ENCODE peak calls at places on chromosomes 2 and 18, in eight cellular contexts. A is ovary, L is thoracic aorta, Z is osteoblast, V is A549, I is uterus, J is keratinocyte, Y is WERI-Rb-1. X is an unnamed sample.

GRCh38 chr18:49608892-49609291 is 47.0 kb downstream of the LIPG start:
- DNase-seq in J (no peak), Z (no peak), A (no peak), V (no peak), Y (no peak), I (no peak), L (no peak), X (no peak)

GRCh38 chr18:28455971-28456370 is 279.0 kb upstream of the CDH2 start:
- DNase-seq in L (no peak), J (no peak), V (no peak), Y (no peak), Z (no peak), A (no peak), I (no peak), X (no peak)

GRCh38 chr2:88038263-88039105 is 17.1 kb downstream of the KRCC1 start:
- DNase-seq in Z (peak), A (no peak), V (peak), J (peak), Y (peak), L (no peak), I (no peak), X (peak)

GRCh38 chr2:26848336-26849055 is 564 bp downstream of the DPYSL5 start:
- DNase-seq in I (no peak), V (no peak), A (peak), L (no peak), Y (peak), Z (peak), J (no peak), X (no peak)

GRCh38 chr2:227411320-227411989 is 23.7 kb upstream of the SCYGR1 start:
- DNase-seq in Z (no peak), I (no peak), Y (no peak), A (no peak), V (no peak), L (no peak), J (peak), X (no peak)

GRCh38 chr2:7037340-7038333 is 120.4 kb downstream of the RNF144A start:
- DNase-seq in Z (peak), A (peak), L (peak), I (peak), V (peak), Y (peak), J (no peak), X (peak)

GRCh38 chr2:222671259-222672067 is at the start of gene MOGAT1:
- DNase-seq in A (peak), J (no peak), V (peak), I (peak), Z (peak), L (no peak), Y (no peak), X (no peak)

GRCh38 chr2:4415810-4416413 is 712.5 kb downstream of the DCDC2C start:
- DNase-seq in A (no peak), J (no peak), Y (no peak), V (no peak), Z (no peak), L (no peak), I (no peak), X (no peak)

GRCh38 chr2:65655000-65655399 is 222.6 kb upstream of the SPRED2 start:
- DNase-seq in Y (peak), I (no peak), Z (no peak), L (no peak), V (no peak), J (no peak), A (no peak), X (no peak)

GRCh38 chr2:238100049-238100820 is at the start of gene ESPNL:
- DNase-seq in V (no peak), Z (peak), J (no peak), L (no peak), A (no peak), Y (peak), I (no peak), X (no peak)

GRCh38 chr2:28976584-28976983 is 4.5 kb upstream of the TOGARAM2 start:
- DNase-seq in A (no peak), Z (peak), J (peak), Y (no peak), V (no peak), I (no peak), L (no peak), X (peak)

GRCh38 chr2:178282075-178282474 is 87.8 kb downstream of the OSBPL6 start:
- DNase-seq in A (no peak), V (peak), L (no peak), Z (no peak), J (no peak), Y (no peak), I (no peak), X (peak)

GRCh38 chr2:40283111-40283909 is 168.6 kb downstream of the SLC8A1 start:
- DNase-seq in L (no peak), Y (no peak), V (no peak), Z (no peak), A (no peak), J (no peak), I (no peak), X (no peak)

GRCh38 chr2:216974321-216975302 is 114.7 kb upstream of the TNP1 start:
- DNase-seq in Y (no peak), J (no peak), Z (no peak), V (no peak), L (no peak), A (peak), I (peak), X (no peak)

GRCh38 chr2:159755788-159756187 is 42.2 kb downstream of the CD302 start:
- DNase-seq in I (no peak), A (no peak), Z (no peak), Y (no peak), V (peak), J (peak), L (no peak), X (no peak)

GRCh38 chr2:239249781-239250180 is 151.0 kb downstream of the HDAC4 start:
- DNase-seq in I (peak), Z (peak), A (peak), V (no peak), L (no peak), Y (no peak), J (no peak), X (peak)

GRCh38 chr2:171939754-171940093 is 17.5 kb downstream of the HAT1 start:
- DNase-seq in Y (no peak), Z (no peak), A (no peak), V (no peak), J (no peak), I (no peak), L (no peak), X (no peak)
- TF ChIP-seq CTCF in Y (no peak), Z (no peak), A (no peak), V (no peak), J (no peak), I (no peak), L (no peak), X (no peak)

GRCh38 chr2:30335981-30336538 is 104.7 kb downstream of the LBH start:
- DNase-seq in V (no peak), L (no peak), Z (no peak), J (no peak), I (no peak), A (no peak), Y (no peak), X (peak)
- H3K4me3 ChIP-seq in V (no peak), L (no peak), Z (no peak), J (no peak), I (no peak), A (no peak), Y (no peak), X (no peak)

GRCh38 chr2:134379293-134379692 is 125.4 kb downstream of the MGAT5 start:
- DNase-seq in Z (no peak), A (peak), Y (no peak), L (no peak), V (no peak), I (no peak), J (no peak), X (peak)
- TF ChIP-seq CTCF in Z (no peak), A (no peak), Y (no peak), L (no peak), V (no peak), I (no peak), J (peak), X (no peak)

GRCh38 chr18:36088256-36088655 is 20.9 kb upstream of the RPRD1A start:
- DNase-seq in Z (no peak), J (no peak), I (no peak), L (no peak), Y (no peak), A (no peak), V (no peak), X (no peak)

GRCh38 chr18:36086186-36086585 is 18.8 kb upstream of the RPRD1A start:
- DNase-seq in I (no peak), V (no peak), A (no peak), Z (no peak), Y (no peak), J (no peak), L (no peak), X (no peak)

GRCh38 chr18:36083729-36084128 is 16.4 kb upstream of the RPRD1A start:
- DNase-seq in A (no peak), Y (no peak), V (no peak), Z (no peak), I (no peak), L (no peak), J (no peak), X (no peak)

GRCh38 chr18:36089001-36089400 is 21.6 kb upstream of the RPRD1A start:
- DNase-seq in V (no peak), A (no peak), L (no peak), J (no peak), I (no peak), Y (no peak), Z (no peak), X (no peak)

GRCh38 chr18:36085195-36085594 is 17.8 kb upstream of the RPRD1A start:
- DNase-seq in I (no peak), L (no peak), V (no peak), Z (no peak), Y (no peak), A (no peak), J (no peak), X (no peak)
- H3K4me3 ChIP-seq in I (no peak), L (no peak), V (no peak), Z (no peak), Y (no peak), A (no peak), J (no peak), X (no peak)

GRCh38 chr18:52869942-52870907 is 530.2 kb downstream of the DCC start:
- DNase-seq in V (no peak), I (no peak), J (no peak), Y (peak), L (no peak), A (no peak), Z (peak), X (no peak)
- TF ChIP-seq CTCF in V (no peak), I (no peak), J (no peak), Y (peak), L (no peak), A (no peak), Z (no peak), X (no peak)

DNA sequence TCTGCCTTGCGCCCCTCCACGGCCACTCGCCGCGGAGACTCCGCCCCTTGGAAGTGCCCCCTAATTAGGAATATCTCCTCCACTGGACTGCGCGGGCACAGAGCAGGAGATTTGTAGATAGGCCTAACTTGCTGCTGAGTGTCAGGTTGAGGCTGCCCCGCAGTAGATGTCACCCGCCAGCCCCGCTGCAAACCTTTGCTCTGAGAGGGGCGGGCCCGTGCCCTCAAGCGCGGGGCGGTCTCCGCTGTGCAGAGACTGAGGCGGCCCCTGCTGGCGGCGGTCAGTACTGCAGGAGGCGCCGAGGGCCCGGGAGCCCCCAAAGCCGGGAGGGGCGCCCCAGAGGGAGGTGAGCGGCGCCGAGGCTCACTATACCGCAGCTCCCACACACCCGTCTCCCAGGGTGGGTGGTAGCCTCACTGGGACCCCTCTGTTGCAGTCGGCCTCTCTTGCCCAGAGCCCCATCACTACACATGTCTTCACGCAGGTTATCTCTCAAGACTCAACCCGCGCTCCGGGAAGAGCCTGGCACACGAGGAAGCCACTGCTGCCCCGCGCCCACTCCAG is 2.9 kb upstream of the NEURL3 start:
- DNase-seq in Z (peak), V (peak), A (peak), I (peak), J (no peak), Y (peak), L (no peak), X (peak)
- H3K4me3 ChIP-seq in Z (peak), V (peak), A (peak), I (peak), J (peak), Y (peak), L (peak), X (peak)

DNA sequence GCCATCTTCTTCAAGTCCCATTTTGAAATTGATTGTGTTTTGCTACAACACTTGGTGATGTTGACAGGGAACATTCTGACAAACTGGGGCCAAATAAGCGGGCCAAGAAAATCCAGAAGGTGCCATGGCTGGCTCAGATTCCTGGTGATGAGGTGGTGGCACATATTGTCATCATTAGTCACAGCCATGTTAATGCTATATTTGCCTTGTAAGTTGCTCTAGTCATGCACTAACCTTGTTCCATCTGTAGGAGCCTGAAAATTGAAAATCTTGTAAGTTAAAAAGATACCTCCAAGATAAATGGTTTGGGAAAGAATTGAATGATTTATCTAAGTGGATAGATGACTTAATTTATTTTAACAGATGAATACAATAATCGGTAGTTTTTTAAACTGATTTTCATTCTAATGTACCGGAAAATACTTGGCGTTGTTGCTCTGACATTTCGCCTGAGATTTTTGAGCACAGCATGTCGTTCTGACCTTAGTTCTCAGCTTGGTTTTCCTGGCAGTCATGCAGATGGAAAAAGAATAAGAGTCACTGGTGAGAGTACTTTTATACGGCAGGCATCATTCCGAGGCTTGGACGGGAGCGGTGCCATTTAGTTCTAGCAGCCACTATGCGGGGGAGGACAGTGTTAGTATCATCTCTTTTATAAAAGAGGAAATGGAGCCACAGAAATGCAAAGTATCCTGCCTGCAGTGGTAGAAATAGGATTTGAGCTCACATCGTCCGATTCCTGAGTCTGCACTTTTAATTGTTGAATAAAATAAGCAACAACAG is 133.9 kb downstream of the ZNF532 start:
- DNase-seq in I (peak), A (peak), Y (no peak), V (no peak), J (peak), Z (peak), L (peak), X (peak)
- TF ChIP-seq CTCF in I (no peak), A (no peak), Y (no peak), V (no peak), J (no peak), Z (no peak), L (peak), X (no peak)

DNA sequence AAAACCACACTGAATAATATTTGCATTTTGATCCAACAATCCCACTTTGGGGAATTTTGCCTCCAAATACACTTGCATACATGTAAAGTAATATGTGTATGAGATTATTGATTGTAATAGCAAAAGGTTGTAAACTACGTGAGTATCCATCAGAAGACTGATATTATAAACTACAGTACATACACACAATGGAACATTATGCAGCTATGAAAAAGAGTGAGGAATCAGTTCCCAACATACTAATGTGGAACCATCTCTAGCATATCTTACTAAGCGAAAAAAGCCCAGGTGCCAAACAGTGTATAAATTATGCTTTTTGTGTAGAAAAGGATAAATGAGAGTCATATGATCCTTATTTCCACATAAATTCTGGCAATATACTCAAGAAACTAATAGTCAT is 16.0 kb upstream of the C2orf74 start:
- DNase-seq in I (no peak), L (no peak), Z (no peak), J (no peak), Y (no peak), V (no peak), A (no peak), X (no peak)
- H3K4me3 ChIP-seq in I (no peak), L (peak), Z (peak), J (no peak), Y (no peak), V (no peak), A (no peak), X (no peak)